ENCODE peak calls at places on chromosomes 3 and 15, in four cellular contexts. O is HL-60, N is K562, D is GM12878. P is an unnamed sample.

GRCh38 chr15:49297584-49297983 is 125.5 kb upstream of the FGF7 start:
- DNase-seq in N (no peak), O (no peak), D (no peak), P (no peak)

GRCh38 chr15:68432665-68433064 is 702 bp upstream of the ITGA11 start:
- DNase-seq in N (no peak), O (no peak), D (no peak), P (no peak)

GRCh38 chr3:189389346-189389745 is 217.6 kb downstream of the TPRG1 start:
- DNase-seq in O (no peak), D (no peak), N (no peak), P (no peak)

GRCh38 chr3:23175361-23176073 is 27.6 kb upstream of the UBE2E2 start:
- DNase-seq in D (no peak), O (no peak), N (no peak), P (no peak)

GRCh38 chr3:99699841-99700240 is 61.4 kb downstream of the COL8A1 start:
- DNase-seq in D (no peak), O (no peak), N (no peak), P (no peak)

GRCh38 chr15:80404057-80404718 is at the start of gene ARNT2:
- DNase-seq in O (no peak), D (no peak), N (no peak), P (peak; percentile 25)

GRCh38 chr3:99817047-99817436 is 620 bp upstream of the CMSS1 start:
- DNase-seq in N (peak; percentile 32), O (peak; percentile 16), D (no peak), P (no peak)

GRCh38 chr15:90101969-90102890 is at the start of gene IDH2:
- DNase-seq in O (peak; percentile 67), N (peak; percentile 97), D (no peak), P (peak; percentile 87)

GRCh38 chr3:130380398-130380797 is 34.9 kb downstream of the COL6A5 start:
- DNase-seq in N (no peak), O (no peak), D (no peak), P (no peak)

GRCh38 chr15:41683955-41684354 is 23.8 kb downstream of the MGA start:
- DNase-seq in N (no peak), D (no peak), O (no peak), P (no peak)

GRCh38 chr3:34683851-34684250 is 885.4 kb downstream of the PDCD6IP start:
- DNase-seq in O (no peak), N (no peak), D (peak; percentile 9), P (no peak)

GRCh38 chr15:66622677-66623076 is 56.9 kb upstream of the LCTL start:
- DNase-seq in O (no peak), D (no peak), N (no peak), P (no peak)

GRCh38 chr3:188553569-188553968 is 399.6 kb downstream of the LPP start:
- DNase-seq in O (no peak), N (no peak), D (no peak), P (no peak)

GRCh38 chr15:93520206-93520605 is 431.2 kb upstream of the RGMA start:
- DNase-seq in O (no peak), N (no peak), D (no peak), P (no peak)

GRCh38 chr15:52464478-52464877 is 64.2 kb downstream of the MYO5A start:
- DNase-seq in N (no peak), O (no peak), D (peak; percentile 90), P (no peak)

GRCh38 chr3:172034786-172035685 is 4.3 kb upstream of the FNDC3B start:
- DNase-seq in D (no peak), O (peak; percentile 26), N (peak; percentile 46), P (no peak)

GRCh38 chr3:127121850-127122249 is 71.1 kb upstream of the PRR23E start:
- DNase-seq in O (no peak), N (no peak), D (no peak), P (no peak)

GRCh38 chr3:170966495-170966894 is 58.1 kb upstream of the EIF5A2 start:
- DNase-seq in D (no peak), N (no peak), O (no peak), P (no peak)

GRCh38 chr3:122947621-122948202 is 79.9 kb downstream of the SEMA5B start:
- DNase-seq in D (no peak), O (no peak), N (no peak), P (no peak)

GRCh38 chr3:45915518-45916231 is 27.6 kb upstream of the CXCR6 start:
- DNase-seq in D (peak; percentile 98), O (no peak), N (peak; percentile 43), P (peak; percentile 73)

GRCh38 chr3:185677146-185677829 is 91.2 kb downstream of the SENP2 start:
- DNase-seq in O (peak; percentile 25), D (no peak), N (peak; percentile 60), P (peak; percentile 60)

GRCh38 chr3:111902534-111902933 is 43.5 kb downstream of the PHLDB2 start:
- DNase-seq in D (no peak), N (no peak), O (no peak), P (no peak)

GRCh38 chr15:70093481-70094309 is 4.0 kb downstream of the TLE3 start:
- DNase-seq in O (no peak), N (no peak), D (no peak), P (no peak)

GRCh38 chr15:59052915-59053407 is 52.0 kb upstream of the CCNB2 start:
- DNase-seq in O (no peak), N (no peak), D (no peak), P (no peak)

GRCh38 chr15:97961067-97961954 is 808 bp downstream of the ARRDC4 start:
- DNase-seq in N (peak; percentile 65), D (no peak), O (no peak), P (no peak)

GRCh38 chr15:36658905-36659304 is 79.5 kb downstream of the CDIN1 start:
- DNase-seq in O (no peak), N (no peak), D (no peak), P (no peak)

GRCh38 chr15:92807971-92808571 is 92.1 kb upstream of the CHD2 start:
- DNase-seq in D (no peak), O (peak; percentile 75), N (no peak), P (no peak)

GRCh38 chr15:41772720-41773331 is 1.5 kb upstream of the MAPKBP1 start:
- DNase-seq in D (peak; percentile 65), O (peak; percentile 68), N (peak; percentile 35), P (peak; percentile 40)

GRCh38 chr3:4322635-4323034 is 19.5 kb downstream of the SETMAR start:
- DNase-seq in D (no peak), N (no peak), O (peak; percentile 97), P (no peak)

GRCh38 chr3:196268270-196269163 is 19.0 kb downstream of the PCYT1A start:
- DNase-seq in N (no peak), D (no peak), O (no peak), P (no peak)

GRCh38 chr15:84715442-84716035 is 400 bp downstream of the SEC11A start:
- DNase-seq in N (no peak), O (no peak), D (no peak), P (no peak)

DNA sequence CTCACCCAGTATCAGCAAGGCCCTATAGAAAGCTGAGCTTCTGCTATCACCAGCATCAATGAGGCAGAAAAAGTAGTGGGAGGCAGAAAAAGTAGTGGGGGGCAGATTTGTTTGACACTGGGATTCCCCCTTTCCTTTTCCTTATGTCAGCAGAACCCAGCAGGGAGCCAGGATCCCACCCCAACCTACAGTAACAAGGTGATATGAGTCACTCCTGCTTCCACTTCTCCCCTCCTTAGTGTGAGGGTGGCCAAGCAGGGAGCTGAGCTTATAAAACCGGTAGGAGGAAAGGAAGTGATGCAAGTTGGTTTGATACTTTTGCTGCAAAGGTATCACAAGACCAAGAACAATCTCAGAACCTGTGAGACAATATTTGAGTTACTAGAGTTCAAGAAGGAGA is 128.7 kb downstream of the SCAPER start:
- DNase-seq in N (no peak), O (no peak), D (no peak), P (no peak)
- TF ChIP-seq SPI1 in N (no peak), O (no peak), D (no peak), P (no peak)

GRCh38 chr3:133753107-133753778 is 7.0 kb downstream of the TF start:
- DNase-seq in O (no peak), D (no peak), N (no peak), P (no peak)

GRCh38 chr3:133747907-133748639 is 1.9 kb downstream of the TF start:
- DNase-seq in N (peak; percentile 24), O (no peak), D (no peak), P (no peak)

GRCh38 chr3:133747373-133747772 is 1.2 kb downstream of the TF start:
- DNase-seq in D (no peak), N (no peak), O (no peak), P (no peak)

GRCh38 chr3:133749427-133750200 is 3.4 kb downstream of the TF start:
- DNase-seq in O (no peak), N (no peak), D (no peak), P (no peak)

GRCh38 chr3:133750201-133750748 is 4.1 kb downstream of the TF start:
- DNase-seq in N (no peak), O (no peak), D (no peak), P (no peak)
- TF ChIP-seq POLR2AphosphoS5 in N (no peak), O (no peak), D (no peak), P (no peak)

GRCh38 chr3:142853270-142854163 is 35.4 kb downstream of the PCOLCE2 start:
- DNase-seq in N (no peak), O (no peak), D (no peak), P (no peak)
- TF ChIP-seq SPI1 in N (no peak), O (no peak), D (no peak), P (no peak)

GRCh38 chr3:48125886-48126622 is 62.2 kb downstream of the CDC25A start:
- DNase-seq in O (no peak), N (peak; percentile 4), D (no peak), P (no peak)

GRCh38 chr3:48129921-48130320 is 58.3 kb downstream of the CDC25A start:
- DNase-seq in N (no peak), D (no peak), O (no peak), P (no peak)

GRCh38 chr3:48125026-48125704 is 63.1 kb downstream of the CDC25A start:
- DNase-seq in N (no peak), O (no peak), D (no peak), P (no peak)

GRCh38 chr3:48128779-48129178 is 59.4 kb downstream of the CDC25A start:
- DNase-seq in N (no peak), O (no peak), D (no peak), P (no peak)

DNA sequence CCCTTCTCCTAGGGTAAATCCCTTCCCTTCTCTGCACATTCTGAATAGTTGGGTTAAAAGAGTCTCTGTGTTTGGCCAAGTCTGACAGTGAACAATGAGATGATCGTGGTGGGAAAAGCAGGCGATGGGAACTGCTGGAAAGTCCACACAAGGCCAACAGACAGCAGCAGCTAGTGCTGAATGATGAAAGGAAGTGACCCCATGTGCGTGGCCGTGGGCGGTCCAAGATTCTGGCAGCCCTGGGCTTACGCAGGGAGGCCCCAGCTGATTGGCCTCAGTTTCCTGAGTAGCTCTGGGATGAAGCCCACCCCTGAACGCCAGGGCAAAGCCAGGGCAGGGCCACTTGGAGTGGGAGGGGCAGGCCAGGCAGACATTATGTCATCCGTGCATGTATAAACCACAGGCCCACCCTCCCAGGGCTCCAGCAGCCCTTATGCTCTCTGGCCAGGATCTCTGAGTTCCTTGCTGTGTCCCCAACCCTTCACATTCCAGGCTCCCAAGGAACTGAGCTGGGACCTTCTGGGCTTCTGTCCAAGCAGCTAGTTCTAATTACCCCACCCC is 57.8 kb downstream of the CDC25A start:
- DNase-seq in O (no peak), N (no peak), D (no peak), P (no peak)
- TF ChIP-seq POLR2AphosphoS5 in O (no peak), N (no peak), D (no peak), P (no peak)